ENCODE peak calls at places on chromosomes 11 and 22, in ten cellular contexts. W is cardiac muscle cell; I is aorta; T is fibroblast of lung; X is CD8-positive, alpha-beta memory T cell; O is fibroblast of mammary gland; M is GM12864; D is Peyer's patch; J is heart right ventricle; F is lower lobe of right lung. A is an unnamed sample.

GRCh38 chr22:28051787-28052356 is 132.8 kb upstream of the PITPNB start:
- DNase-seq in W (peak), I (peak), T (peak), X (peak), O (peak), M (no peak), D (peak), J (peak), F (no peak), A (no peak)

GRCh38 chr11:73201249-73201648 is 16.8 kb upstream of the P2RY2 start:
- DNase-seq in W (no peak), I (no peak), T (peak), X (no peak), O (peak), M (no peak), D (peak), J (no peak), F (peak), A (no peak)

GRCh38 chr11:72363112-72363511 is 71.2 kb downstream of the CLPB start:
- DNase-seq in W (no peak), I (no peak), T (no peak), X (no peak), O (no peak), M (no peak), D (no peak), J (no peak), F (no peak), A (no peak)

GRCh38 chr11:116687458-116688201 is 85.2 kb downstream of the BUD13 start:
- DNase-seq in W (no peak), I (peak), T (no peak), X (no peak), O (no peak), M (no peak), D (peak), J (no peak), F (no peak), A (no peak)

GRCh38 chr22:42758929-42759629 is 38.4 kb upstream of the A4GALT start:
- DNase-seq in W (no peak), I (no peak), T (peak), X (no peak), O (peak), M (no peak), D (no peak), J (no peak), F (no peak), A (no peak)

GRCh38 chr11:104146421-104146820 is 17.5 kb downstream of the PDGFD start:
- DNase-seq in W (no peak), I (no peak), T (no peak), X (no peak), O (peak), M (no peak), D (no peak), J (no peak), F (no peak), A (no peak)

GRCh38 chr11:12103411-12104225 is 6.8 kb upstream of the MICAL2 start:
- DNase-seq in W (no peak), I (no peak), T (no peak), X (no peak), O (no peak), M (no peak), D (peak), J (no peak), F (no peak), A (no peak)

GRCh38 chr11:72038491-72038890 is 39.8 kb downstream of the IL18BP start:
- DNase-seq in W (no peak), I (peak), T (peak), X (no peak), O (peak), M (no peak), D (peak), J (peak), F (no peak), A (no peak)

GRCh38 chr11:78656984-78657383 is 82.3 kb upstream of the NARS2 start:
- DNase-seq in W (no peak), I (no peak), T (no peak), X (no peak), O (no peak), M (no peak), D (no peak), J (no peak), F (no peak), A (no peak)

DNA sequence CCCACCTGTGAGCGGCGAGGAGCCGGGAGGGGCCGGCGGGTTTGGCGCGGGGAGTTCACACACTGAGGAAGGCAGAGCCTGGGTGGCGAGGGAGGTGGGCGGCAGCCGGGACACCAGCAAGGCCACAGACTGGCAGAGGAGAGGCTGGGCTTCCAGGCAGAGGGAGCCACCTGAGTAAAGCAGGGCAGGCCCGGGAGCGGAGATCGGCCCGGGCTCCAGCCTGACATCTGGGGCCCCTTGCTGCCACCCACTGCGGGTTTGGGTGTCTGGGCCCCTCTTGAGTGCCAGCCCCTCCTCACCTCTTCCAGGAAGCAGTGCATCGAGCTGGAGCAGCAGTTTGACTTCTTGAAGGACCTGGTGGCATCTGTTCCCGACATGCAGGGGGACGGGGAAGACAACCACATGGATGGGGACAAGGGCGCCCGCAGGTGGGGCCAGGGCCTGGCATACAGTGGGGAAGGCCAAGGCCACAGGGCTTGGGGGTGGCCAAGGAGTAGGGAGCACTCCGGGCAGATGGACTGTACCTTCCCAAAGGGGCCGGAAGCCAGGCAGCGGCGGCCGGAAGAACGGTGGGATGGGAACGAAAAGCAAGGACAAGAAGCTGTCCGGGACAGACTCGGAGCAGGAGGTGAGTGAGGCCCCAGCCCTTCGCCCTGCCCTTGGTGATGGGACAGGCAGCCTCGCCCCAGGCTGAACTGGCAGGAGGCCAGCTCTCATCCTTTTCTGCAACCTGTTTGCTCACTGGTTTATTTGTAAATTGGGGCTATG is 993 bp downstream of the DRAP1 start:
- DNase-seq in W (no peak), I (no peak), T (no peak), X (no peak), O (no peak), M (no peak), D (no peak), J (peak), F (no peak), A (no peak)
- H3K4me3 ChIP-seq in W (peak), I (peak), T (peak), X (peak), O (peak), M (peak), D (peak), J (peak), F (peak), A (peak)

DNA sequence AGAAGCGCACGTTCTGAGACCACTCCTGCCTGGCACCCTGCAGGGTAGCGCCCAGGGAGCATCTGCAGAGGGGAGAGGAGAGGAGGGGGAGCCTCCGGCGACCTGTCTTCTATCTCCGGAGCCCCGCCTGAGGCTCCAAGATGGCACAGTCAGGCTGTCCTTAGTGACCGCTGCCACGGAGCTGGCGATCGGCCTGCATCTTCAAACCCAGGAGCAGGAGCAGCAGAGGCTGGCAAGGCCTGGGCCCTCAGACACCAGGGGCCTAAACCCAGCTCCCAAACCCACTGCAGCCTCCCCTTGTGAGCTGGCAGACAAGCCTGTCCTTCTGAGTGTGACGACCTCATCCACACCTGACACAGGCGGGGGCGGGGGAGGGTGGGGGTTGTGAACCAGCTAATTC is 34.9 kb downstream of the TOLLIP start:
- DNase-seq in W (no peak), I (no peak), T (no peak), X (no peak), O (no peak), M (no peak), D (no peak), J (no peak), F (no peak), A (no peak)
- H3K4me3 ChIP-seq in W (no peak), I (no peak), T (no peak), X (no peak), O (no peak), M (no peak), D (no peak), J (no peak), F (no peak), A (no peak)

GRCh38 chr11:123193742-123194141 is 1.3 kb downstream of the CLMP start:
- DNase-seq in W (no peak), I (no peak), T (no peak), X (no peak), O (peak), M (no peak), D (no peak), J (no peak), F (no peak), A (no peak)
- H3K4me3 ChIP-seq in W (no peak), I (peak), T (peak), X (no peak), O (peak), M (no peak), D (peak), J (peak), F (peak), A (no peak)

DNA sequence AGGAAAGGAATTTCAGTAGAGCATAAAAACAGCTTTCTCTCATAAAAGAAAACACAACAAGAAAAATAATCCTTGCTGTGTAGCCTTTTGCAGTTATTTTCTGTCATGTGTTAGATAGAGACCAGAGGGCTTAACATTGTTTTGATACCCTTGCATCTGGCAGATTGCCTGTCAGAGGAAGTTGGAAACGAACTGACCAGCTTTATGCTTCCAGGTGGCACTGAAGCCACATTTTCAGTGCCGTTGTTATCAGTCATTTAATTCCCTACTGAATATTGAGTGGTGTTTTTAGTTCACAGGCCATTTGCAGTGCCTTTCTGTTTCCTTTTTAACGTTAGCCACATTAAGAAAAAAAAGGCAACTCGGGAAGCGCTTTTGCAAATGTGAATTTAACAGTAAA is 21.5 kb upstream of the RAG2 start:
- DNase-seq in W (peak), I (no peak), T (no peak), X (no peak), O (no peak), M (no peak), D (no peak), J (no peak), F (no peak), A (peak)
- H3K4me3 ChIP-seq in W (no peak), I (no peak), T (no peak), X (no peak), O (no peak), M (no peak), D (no peak), J (peak), F (no peak), A (peak)

GRCh38 chr11:46293066-46293465 is 15.6 kb downstream of the CREB3L1 start:
- DNase-seq in W (no peak), I (no peak), T (no peak), X (no peak), O (no peak), M (no peak), D (no peak), J (no peak), F (no peak), A (no peak)

GRCh38 chr11:46295312-46295995 is 18.0 kb downstream of the CREB3L1 start:
- DNase-seq in W (peak), I (peak), T (peak), X (peak), O (peak), M (no peak), D (peak), J (peak), F (peak), A (peak)

GRCh38 chr11:46295996-46296519 is 18.6 kb downstream of the CREB3L1 start:
- DNase-seq in W (no peak), I (no peak), T (no peak), X (no peak), O (no peak), M (no peak), D (no peak), J (peak), F (no peak), A (no peak)

GRCh38 chr11:46293616-46294015 is 16.2 kb downstream of the CREB3L1 start:
- DNase-seq in W (no peak), I (no peak), T (peak), X (no peak), O (peak), M (no peak), D (no peak), J (no peak), F (no peak), A (no peak)

DNA sequence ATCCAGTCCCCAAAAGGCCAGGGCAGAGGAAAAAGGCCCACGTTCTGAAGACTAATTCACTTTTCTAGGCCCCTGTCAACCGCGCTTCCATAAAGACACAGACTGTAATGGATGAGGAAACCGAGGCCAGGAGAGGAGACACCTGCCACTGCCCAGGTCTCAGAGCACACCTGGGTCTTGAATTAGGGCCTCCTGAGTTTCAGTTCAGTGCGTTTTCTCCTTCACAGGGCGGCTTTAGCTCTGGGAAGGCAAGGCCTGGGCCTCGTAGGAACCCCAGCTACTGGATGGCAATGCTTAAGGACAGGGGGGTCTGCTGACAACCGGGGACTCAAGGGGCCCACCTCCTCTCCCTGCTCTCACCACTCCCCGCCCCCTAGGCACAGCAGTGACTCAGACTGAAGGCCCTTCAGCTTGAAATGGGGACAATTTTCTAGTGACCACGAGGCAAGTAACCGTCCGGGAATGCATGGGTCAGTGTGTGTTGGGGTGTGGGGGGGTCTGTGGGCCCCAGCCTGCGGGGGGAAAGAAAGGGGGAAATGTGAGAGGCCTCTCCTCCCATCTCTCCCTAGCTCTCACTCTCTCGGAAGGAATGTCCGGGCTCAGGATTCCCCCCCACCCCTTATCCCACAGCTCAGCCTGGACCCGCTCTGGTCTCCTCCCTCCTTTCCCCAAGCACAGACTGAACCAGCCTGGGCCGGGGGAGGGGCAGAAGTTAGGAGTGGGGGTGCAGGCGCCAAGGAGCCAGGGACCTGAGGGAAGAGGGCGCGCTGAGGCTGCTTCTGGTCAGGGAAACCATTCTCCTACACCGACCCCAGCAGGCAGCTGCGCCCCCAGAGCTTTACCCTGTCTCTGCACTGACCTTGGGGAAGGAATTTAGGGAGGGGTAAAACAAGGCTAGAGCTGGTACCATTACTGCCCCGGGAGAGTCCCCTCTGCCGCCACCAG is 17.2 kb downstream of the CREB3L1 start:
- DNase-seq in W (peak), I (no peak), T (peak), X (no peak), O (peak), M (no peak), D (no peak), J (no peak), F (no peak), A (no peak)
- H3K4me3 ChIP-seq in W (peak), I (no peak), T (peak), X (peak), O (peak), M (peak), D (peak), J (peak), F (peak), A (peak)

DNA sequence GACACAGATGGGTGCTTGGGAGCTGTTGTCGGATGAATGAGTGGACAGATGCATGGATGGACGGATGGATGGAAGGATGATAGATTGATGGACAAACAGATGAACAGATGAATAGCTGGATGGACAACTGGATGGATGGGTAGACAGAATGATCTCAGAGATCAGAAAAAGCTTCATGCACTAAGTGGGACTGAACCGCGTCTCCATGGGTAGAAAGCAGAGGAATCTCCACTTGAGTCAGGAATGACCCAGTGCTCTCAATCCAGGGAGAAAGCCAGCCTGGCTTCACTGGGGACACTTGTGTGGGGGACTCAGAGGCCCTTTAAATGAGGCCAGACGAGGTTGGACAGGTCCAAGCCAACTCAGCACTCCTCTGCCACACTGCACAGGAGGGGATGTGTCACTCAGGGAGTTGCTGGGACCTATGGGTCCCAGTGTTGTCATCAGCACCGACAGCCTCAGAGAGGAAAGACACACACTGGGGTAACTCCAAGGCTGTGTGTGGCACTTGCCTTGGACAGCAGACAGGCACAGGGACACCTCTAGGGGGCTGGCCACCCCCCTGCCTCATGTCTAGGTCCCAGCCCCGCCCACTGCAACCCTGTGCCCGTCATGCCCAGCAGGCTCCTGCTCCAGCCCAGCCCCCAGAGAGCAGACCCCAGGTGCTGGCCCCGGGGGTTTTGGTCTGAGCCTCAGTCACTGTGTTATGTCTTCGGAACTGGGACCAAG is 5.6 kb downstream of the IGLL5 start:
- DNase-seq in W (no peak), I (no peak), T (no peak), X (no peak), O (no peak), M (no peak), D (peak), J (no peak), F (no peak), A (no peak)
- H3K4me3 ChIP-seq in W (no peak), I (no peak), T (no peak), X (no peak), O (no peak), M (peak), D (no peak), J (no peak), F (no peak), A (no peak)

A was measured in Jurkat, Clone E6-1.